ENCODE peak calls at places on chromosome 9, in eight cellular contexts. J, H, G, L, V, P, T and S are unnamed samples.

GRCh38 chr9:133895335-133895734 is 96.8 kb downstream of the VAV2 start:
- DNase-seq in T (no peak), H (no peak), G (no peak), V (no peak), L (no peak), P (no peak), J (no peak), S (no peak)

GRCh38 chr9:119961774-119962408 is 592.7 kb upstream of the BRINP1 start:
- DNase-seq in L (peak; percentile 72), T (no peak), P (no peak), V (peak; percentile 47), J (peak; percentile 16), H (peak; percentile 27), G (peak; percentile 46), S (no peak)

GRCh38 chr9:16039103-16039987 is 486.5 kb downstream of the CCDC171 start:
- DNase-seq in V (peak; percentile 57), J (no peak), G (peak; percentile 57), L (peak; percentile 27), P (no peak), H (peak; percentile 34), T (peak; percentile 77), S (no peak)

GRCh38 chr9:129309906-129310305 is 131.8 kb upstream of the IER5L start:
- DNase-seq in H (no peak), P (no peak), V (no peak), G (peak; percentile 13), T (no peak), J (no peak), L (no peak), S (no peak)

GRCh38 chr9:89701221-89701798 is 96.5 kb downstream of the GADD45G start:
- DNase-seq in G (no peak), J (no peak), T (peak; percentile 5), H (no peak), P (peak; percentile 91), L (no peak), V (no peak), S (no peak)

GRCh38 chr9:14277202-14277601 is 36.7 kb downstream of the NFIB start:
- DNase-seq in V (no peak), T (no peak), G (peak; percentile 43), H (peak; percentile 7), L (no peak), J (peak; percentile 18), P (no peak), S (no peak)

GRCh38 chr9:133171161-133171955 is 7.6 kb upstream of the GBGT1 start:
- DNase-seq in G (no peak), J (no peak), T (no peak), P (no peak), V (no peak), H (no peak), L (peak; percentile 98), S (no peak)

GRCh38 chr9:34612788-34613390 is 992 bp upstream of the RPP25L start:
- DNase-seq in G (peak; percentile 80), J (peak; percentile 75), L (peak; percentile 94), H (peak; percentile 54), P (peak; percentile 70), T (peak; percentile 83), V (peak; percentile 90), S (peak; percentile 84)

GRCh38 chr9:135644631-135645218 is 5.4 kb upstream of the GLT6D1 start:
- DNase-seq in L (no peak), G (no peak), H (no peak), J (no peak), P (no peak), T (no peak), V (no peak), S (no peak)

GRCh38 chr9:122329592-122329991 is 41.2 kb upstream of the PTGS1 start:
- DNase-seq in H (no peak), J (no peak), G (no peak), L (no peak), V (no peak), T (no peak), P (no peak), S (no peak)

GRCh38 chr9:33329117-33329563 is 38.8 kb downstream of the NFX1 start:
- DNase-seq in H (no peak), P (no peak), V (no peak), L (no peak), J (peak; percentile 28), G (no peak), T (peak; percentile 84), S (peak; percentile 57)

GRCh38 chr9:91727316-91727861 is 222.6 kb downstream of the ROR2 start:
- DNase-seq in G (no peak), V (peak; percentile 78), J (no peak), T (peak; percentile 39), P (no peak), H (peak; percentile 16), L (peak; percentile 80), S (peak; percentile 47)

GRCh38 chr9:79685576-79685975 is 113.8 kb downstream of the TLE4 start:
- DNase-seq in J (no peak), G (no peak), V (no peak), T (no peak), L (no peak), P (no peak), H (no peak), S (no peak)

GRCh38 chr9:131609116-131609830 is 64.0 kb downstream of the PRRT1B start:
- DNase-seq in J (peak; percentile 51), P (no peak), V (no peak), L (no peak), G (peak; percentile 56), H (no peak), T (peak; percentile 80), S (no peak)

GRCh38 chr9:128987800-128988199 is 40.3 kb downstream of the NUP188 start:
- DNase-seq in V (no peak), G (no peak), T (no peak), H (no peak), J (peak; percentile 67), L (no peak), P (no peak), S (no peak)

GRCh38 chr9:96674914-96675538 is 19.9 kb upstream of the PRXL2C start:
- DNase-seq in J (no peak), H (peak; percentile 81), G (no peak), L (no peak), T (no peak), V (no peak), P (no peak), S (no peak)

GRCh38 chr9:137009217-137009616 is 12.8 kb upstream of the CLIC3 start:
- DNase-seq in G (no peak), L (no peak), P (no peak), H (no peak), T (no peak), J (no peak), V (no peak), S (no peak)

GRCh38 chr9:27771803-27772545 is 198.7 kb upstream of the C9orf72 start:
- DNase-seq in P (no peak), H (no peak), V (no peak), L (no peak), J (no peak), T (no peak), G (no peak), S (no peak)

GRCh38 chr9:98808879-98809278 is 1.4 kb downstream of the GALNT12 start:
- DNase-seq in H (no peak), T (no peak), V (no peak), L (no peak), G (no peak), J (no peak), P (no peak), S (no peak)

DNA sequence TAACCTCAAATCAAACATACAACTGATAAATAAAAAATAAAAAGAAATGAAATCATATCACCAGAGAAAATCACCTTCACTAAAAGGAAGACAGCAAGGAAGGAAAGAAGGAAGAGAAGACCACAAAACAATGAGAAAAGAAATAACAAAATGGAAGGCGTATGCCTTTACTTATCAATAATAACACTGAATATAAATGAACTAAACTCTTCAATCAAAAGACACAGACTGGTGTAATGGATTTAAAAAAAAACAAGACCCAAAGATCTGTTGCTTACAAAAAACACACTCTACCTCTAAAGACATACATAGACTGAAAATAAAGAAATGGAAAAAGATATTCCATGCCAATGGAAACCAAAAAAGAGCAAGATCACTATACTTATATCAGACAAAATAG is 60.3 kb downstream of the ERP44 start:
- DNase-seq in T (no peak), V (no peak), G (no peak), P (no peak), L (no peak), H (no peak), J (no peak), S (no peak)
- H3K9me3 ChIP-seq in T (peaks cover 4% of the 10 kb centered on the region), V (no peaks in the 10 kb centered on the region), G (no peaks in the 10 kb centered on the region), P (no peaks in the 10 kb centered on the region), L (no peaks in the 10 kb centered on the region), H (no peaks in the 10 kb centered on the region), J (peaks cover 6% of the 10 kb centered on the region), S (no peaks in the 10 kb centered on the region)

GRCh38 chr9:95645992-95646391 is 129.2 kb upstream of the PTCH1 start:
- DNase-seq in P (no peak), V (no peak), G (no peak), J (no peak), H (no peak), T (no peak), L (no peak), S (no peak)

GRCh38 chr9:95645579-95645978 is 128.8 kb upstream of the PTCH1 start:
- DNase-seq in J (no peak), P (no peak), L (no peak), V (no peak), T (no peak), G (no peak), H (no peak), S (no peak)

GRCh38 chr9:95642189-95642588 is 125.4 kb upstream of the PTCH1 start:
- DNase-seq in G (no peak), H (no peak), T (no peak), P (no peak), L (no peak), V (no peak), J (no peak), S (no peak)

GRCh38 chr9:95644377-95644776 is 127.6 kb upstream of the PTCH1 start:
- DNase-seq in H (no peak), T (no peak), J (no peak), V (no peak), P (no peak), G (no peak), L (no peak), S (no peak)

DNA sequence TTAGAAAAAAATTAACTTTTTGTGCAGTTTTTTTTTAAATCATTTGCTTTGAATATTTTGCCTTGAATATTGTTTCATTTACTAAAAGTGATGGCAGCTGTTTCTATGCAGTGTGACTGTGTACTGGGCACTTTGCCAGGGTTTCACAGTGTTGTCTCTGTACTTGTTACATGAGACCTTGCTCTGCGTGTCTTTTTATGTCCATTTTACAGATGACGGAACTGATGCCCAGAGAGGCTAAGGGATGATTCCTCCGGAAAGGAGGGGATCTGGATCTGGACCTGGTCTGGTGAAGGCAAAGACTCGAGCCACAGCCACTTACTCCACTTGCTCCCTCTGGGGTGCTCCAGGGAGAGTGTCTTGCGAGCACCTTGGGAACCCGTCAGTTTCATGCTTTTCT is 124.8 kb upstream of the PTCH1 start:
- DNase-seq in H (no peak), T (no peak), G (no peak), V (no peak), P (no peak), L (no peak), J (no peak), S (no peak)
- H3K9me3 ChIP-seq in H (no peaks in the 10 kb centered on the region), T (no peaks in the 10 kb centered on the region), G (no peaks in the 10 kb centered on the region), V (no peaks in the 10 kb centered on the region), P (no peaks in the 10 kb centered on the region), L (no peaks in the 10 kb centered on the region), J (no peaks in the 10 kb centered on the region), S (no peaks in the 10 kb centered on the region)

GRCh38 chr9:100033877-100034551 is 64.8 kb downstream of the ERP44 start:
- DNase-seq in H (no peak), V (no peak), P (no peak), L (no peak), J (no peak), G (no peak), T (no peak), S (no peak)
- H3K9me3 ChIP-seq in H (no peaks in the 10 kb centered on the region), V (no peaks in the 10 kb centered on the region), P (no peaks in the 10 kb centered on the region), L (no peaks in the 10 kb centered on the region), J (peaks cover 6% of the 10 kb centered on the region), G (no peaks in the 10 kb centered on the region), T (peaks cover 3% of the 10 kb centered on the region), S (no peaks in the 10 kb centered on the region)

GRCh38 chr9:40884072-40884901 is 244.2 kb downstream of the FOXD4L6 start:
- DNase-seq in P (no peak), V (no peak), G (peak; percentile 33), J (no peak), H (no peak), L (no peak), T (no peak), S (no peak)
- H3K9me3 ChIP-seq in P (peaks cover 4% of the 10 kb centered on the region), V (peaks cover 23% of the 10 kb centered on the region), G (peaks cover 18% of the 10 kb centered on the region), J (peaks cover 88% of the 10 kb centered on the region), H (no peaks in the 10 kb centered on the region), L (peaks cover 75% of the 10 kb centered on the region), T (peaks cover 83% of the 10 kb centered on the region), S (no peaks in the 10 kb centered on the region)